ENCODE peak calls at places on chromosomes 1 and 21, in six cellular contexts. V is CD4-positive, CD25-positive, alpha-beta regulatory T cell; X is GM23248; J is aorta; P is ascending aorta; K is mesenchymal stem cell. R is an unnamed sample. For H3K36me3, the result is how much of the 10 kb centered on the place peaks cover.

GRCh38 chr1:52186449-52186848 is 44.6 kb downstream of the ZFYVE9 start:
- DNase-seq in V (no peak), X (peak), J (no peak), P (no peak), K (no peak), R (no peak)

GRCh38 chr21:36080386-36080785 is 10.6 kb downstream of the CBR1 start:
- DNase-seq in V (no peak), X (no peak), J (no peak), P (no peak), K (no peak), R (no peak)

GRCh38 chr1:83123019-83123418 is 875.9 kb downstream of the TTLL7 start:
- DNase-seq in V (no peak), X (no peak), J (no peak), P (no peak), K (no peak), R (no peak)

GRCh38 chr1:93640656-93641440 is 40.8 kb downstream of the BCAR3 start:
- DNase-seq in V (no peak), X (no peak), J (no peak), P (no peak), K (no peak), R (no peak)

GRCh38 chr1:203858055-203858454 is 3.3 kb upstream of the SNRPE start:
- DNase-seq in V (no peak), X (peak), J (no peak), P (no peak), K (peak), R (no peak)

GRCh38 chr1:96487404-96487803 is 234.2 kb upstream of the PTBP2 start:
- DNase-seq in V (no peak), X (peak), J (no peak), P (no peak), K (no peak), R (no peak)

GRCh38 chr1:47931395-47931794 is 65.8 kb downstream of the TRABD2B start:
- DNase-seq in V (no peak), X (no peak), J (no peak), P (no peak), K (no peak), R (no peak)

GRCh38 chr1:235703516-235703915 is 53.9 kb upstream of the GNG4 start:
- DNase-seq in V (no peak), X (peak), J (no peak), P (no peak), K (no peak), R (no peak)

GRCh38 chr1:22203335-22203734 is 60.4 kb upstream of the WNT4 start:
- DNase-seq in V (no peak), X (no peak), J (no peak), P (no peak), K (no peak), R (no peak)

GRCh38 chr1:160781914-160782689 is 13.9 kb upstream of the LY9 start:
- DNase-seq in V (no peak), X (no peak), J (no peak), P (no peak), K (no peak), R (no peak)

GRCh38 chr1:65825736-65826135 is 33.0 kb downstream of the PDE4B start:
- DNase-seq in V (no peak), X (peak), J (no peak), P (no peak), K (peak), R (no peak)

GRCh38 chr1:31930827-31931226 is 7.3 kb downstream of the PTP4A2 start:
- DNase-seq in V (no peak), X (no peak), J (no peak), P (no peak), K (no peak), R (no peak)
- H3K4me3 ChIP-seq in V (peak), X (peak), J (no peak), P (peak), K (no peak), R (peak)

DNA sequence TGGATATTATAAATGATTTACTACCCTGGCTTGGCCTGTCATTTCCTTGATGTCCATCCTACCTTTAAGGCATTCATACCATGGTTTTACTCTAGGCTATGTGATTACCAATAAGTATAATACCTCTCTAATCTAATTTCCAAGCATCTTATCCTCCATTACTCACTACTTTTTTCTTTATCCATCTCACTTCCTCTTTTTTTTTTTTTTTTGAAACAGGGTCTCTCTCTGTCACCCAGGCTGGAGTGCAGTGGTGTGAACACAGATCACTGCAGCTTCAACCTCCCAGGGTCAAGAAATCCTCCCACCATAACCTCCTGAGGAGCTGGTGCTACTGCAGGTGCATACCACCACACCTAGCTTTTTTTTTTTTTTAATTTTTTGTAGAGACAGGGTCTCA is 39.9 kb downstream of the INKA2 start:
- DNase-seq in V (no peak), X (no peak), J (no peak), P (no peak), K (no peak), R (no peak)
- H3K36me3 ChIP-seq in V (half or more), X (half or more), J (under half), P (under half), K (half or more), R (half or more)

GRCh38 chr1:18414872-18415447 is 65.8 kb upstream of the KLHDC7A start:
- DNase-seq in V (no peak), X (no peak), J (no peak), P (no peak), K (no peak), R (no peak)
- H3K4me3 ChIP-seq in V (no peak), X (no peak), J (no peak), P (no peak), K (no peak), R (no peak)

GRCh38 chr1:193083365-193084088 is 21.7 kb downstream of the GLRX2 start:
- DNase-seq in V (no peak), X (no peak), J (no peak), P (no peak), K (no peak), R (no peak)
- H3K36me3 ChIP-seq in V (half or more), X (under half), J (under half), P (under half), K (half or more), R (under half)

GRCh38 chr1:201399352-201400126 is 415 bp upstream of the LAD1 start:
- DNase-seq in V (no peak), X (peak), J (no peak), P (no peak), K (no peak), R (no peak)
- H3K4me3 ChIP-seq in V (no peak), X (peak), J (no peak), P (peak), K (peak), R (no peak)

GRCh38 chr1:40067023-40067422 is 26.5 kb downstream of the CAP1 start:
- DNase-seq in V (no peak), X (peak), J (no peak), P (no peak), K (no peak), R (no peak)
- H3K36me3 ChIP-seq in V (half or more), X (half or more), J (under half), P (half or more), K (half or more), R (half or more)

DNA sequence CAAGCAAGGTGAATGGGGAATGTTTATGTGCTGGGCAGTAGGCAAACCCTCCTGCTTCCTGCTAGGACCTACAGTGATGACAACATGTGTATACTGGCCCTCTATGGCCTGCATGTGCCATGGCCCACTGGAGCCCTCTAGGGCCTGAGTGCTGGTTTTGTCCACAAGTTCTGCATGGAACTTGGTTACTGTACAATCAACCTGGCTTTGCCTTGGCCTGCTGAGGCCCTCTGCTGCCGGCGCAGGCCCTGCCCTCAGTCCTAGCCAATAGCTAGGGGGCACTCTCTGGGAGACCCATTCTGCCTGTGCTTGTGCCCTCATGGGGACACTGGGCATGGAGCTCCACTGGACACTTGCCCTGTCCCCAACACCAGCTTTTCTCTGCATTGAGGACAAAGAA is 138.6 kb upstream of the NGF start:
- DNase-seq in V (no peak), X (peak), J (no peak), P (no peak), K (no peak), R (no peak)
- H3K4me3 ChIP-seq in V (no peak), X (no peak), J (no peak), P (no peak), K (no peak), R (no peak)

GRCh38 chr21:17498586-17498985 is 14.3 kb upstream of the CXADR start:
- DNase-seq in V (no peak), X (no peak), J (no peak), P (no peak), K (no peak), R (no peak)
- H3K36me3 ChIP-seq in V (under half), X (under half), J (under half), P (under half), K (under half), R (under half)

GRCh38 chr1:34844252-34844634 is 15.3 kb downstream of the SMIM12 start:
- DNase-seq in V (no peak), X (no peak), J (no peak), P (no peak), K (no peak), R (no peak)
- H3K4me3 ChIP-seq in V (no peak), X (no peak), J (no peak), P (no peak), K (no peak), R (no peak)